ENCODE peak calls at places on chromosome 20, in seven cellular contexts. E is adipocyte, Y is IMR-90, B is omental fat pad, F is NCI-H2029, Z is NCI-H1436, H is hepatic stellate cell. L is an unnamed sample.

GRCh38 chr20:43963872-43964791 is 49.5 kb downstream of the TOX2 start:
- DNase-seq in B (no peak), Z (peak), F (peak), H (peak), E (no peak), Y (peak), L (peak)

GRCh38 chr20:731891-732560 is 36.3 kb downstream of the SLC52A3 start:
- DNase-seq in F (no peak), H (no peak), Z (no peak), E (no peak), Y (no peak), B (no peak), L (no peak)

GRCh38 chr20:50745634-50746137 is 14.3 kb downstream of the PARD6B start:
- DNase-seq in F (no peak), Y (no peak), E (no peak), B (no peak), Z (no peak), H (no peak), L (no peak)

GRCh38 chr20:5002077-5002413 is 735 bp upstream of the SLC23A2 start:
- DNase-seq in E (no peak), Z (no peak), B (no peak), Y (no peak), H (no peak), F (no peak), L (no peak)

GRCh38 chr20:38833857-38834164 is 28.3 kb downstream of the PPP1R16B start:
- DNase-seq in F (no peak), Z (no peak), E (no peak), H (no peak), Y (no peak), B (no peak), L (no peak)

GRCh38 chr20:8972963-8973362 is 95.9 kb upstream of the PLCB4 start:
- DNase-seq in F (no peak), B (no peak), Y (peak), E (no peak), Z (no peak), H (no peak), L (no peak)

GRCh38 chr20:57087102-57087501 is 179.3 kb downstream of the BMP7 start:
- DNase-seq in H (no peak), F (no peak), Y (no peak), Z (no peak), B (no peak), E (no peak), L (no peak)

GRCh38 chr20:59616306-59616705 is 12.0 kb downstream of the PHACTR3 start:
- DNase-seq in Z (no peak), H (no peak), Y (no peak), B (no peak), E (no peak), F (no peak), L (no peak)

GRCh38 chr20:16580596-16580995 is 7.3 kb upstream of the KIF16B start:
- DNase-seq in E (no peak), Y (no peak), H (no peak), Z (no peak), F (no peak), B (no peak), L (no peak)

GRCh38 chr20:33693741-33694645 is 7.8 kb upstream of the E2F1 start:
- DNase-seq in Z (no peak), E (no peak), F (no peak), B (no peak), Y (no peak), H (no peak), L (no peak)

GRCh38 chr20:1861347-1861987 is 33.7 kb upstream of the SIRPA start:
- DNase-seq in F (no peak), Z (no peak), H (peak), E (no peak), B (no peak), Y (peak), L (peak)

GRCh38 chr20:25723975-25724374 is 27.3 kb upstream of the ZNF337 start:
- DNase-seq in Y (no peak), F (no peak), Z (no peak), H (no peak), E (no peak), B (no peak), L (no peak)

GRCh38 chr20:33569290-33570094 is 79.6 kb downstream of the CBFA2T2 start:
- DNase-seq in F (no peak), Z (no peak), E (no peak), B (no peak), Y (no peak), H (no peak), L (no peak)

GRCh38 chr20:23255658-23256385 is 94.8 kb upstream of the NXT1 start:
- DNase-seq in E (no peak), Y (peak), Z (no peak), F (no peak), B (no peak), H (peak), L (peak)

GRCh38 chr20:45798935-45799642 is 7.3 kb downstream of the DNTTIP1 start:
- DNase-seq in Z (peak), H (peak), F (peak), B (no peak), E (peak), Y (peak), L (peak)

GRCh38 chr20:51095755-51096509 is 73.0 kb upstream of the KCNG1 start:
- DNase-seq in B (no peak), F (no peak), Y (no peak), E (no peak), H (no peak), Z (peak), L (peak)

GRCh38 chr20:37535443-37536132 is 7.9 kb upstream of the BLCAP start:
- DNase-seq in H (no peak), Z (no peak), Y (no peak), F (no peak), B (no peak), E (no peak), L (no peak)

GRCh38 chr20:21125072-21125848 is 622 bp upstream of the KIZ start:
- DNase-seq in Z (peak), H (peak), E (peak), B (no peak), F (peak), Y (peak), L (peak)

GRCh38 chr20:49685809-49686208 is 27.9 kb downstream of the B4GALT5 start:
- DNase-seq in B (no peak), H (peak), Z (no peak), E (peak), Y (peak), F (no peak), L (peak)

GRCh38 chr20:62707981-62708521 is 585 bp upstream of the NTSR1 start:
- DNase-seq in Z (peak), E (no peak), H (no peak), F (no peak), B (no peak), Y (no peak), L (no peak)

L was measured in fibroblast of pulmonary artery.